ENCODE peak calls at places on chromosomes 13 and 19, in six cellular contexts. One of them, this sample, is unnamed. For H3K36me3 and H3K27me3, the result is how much of the 10 kb centered on the place peaks cover.

GRCh38 chr13:95714142-95714832 is 37.3 kb downstream of the DNAJC3 start:
- DNase-seq in GM06990: no peak
- DNase-seq in keratinocyte: peak
- DNase-seq in heart left ventricle: no peak
- DNase-seq in left ventricle myocardium inferior: no peak
- DNase-seq in tibial nerve: no peak
- DNase-seq in this sample: no peak

GRCh38 chr13:98664924-98665637 is 87.4 kb downstream of the SLC15A1 start:
- DNase-seq in keratinocyte: no peak
- DNase-seq in GM06990: no peak
- DNase-seq in heart left ventricle: no peak
- DNase-seq in tibial nerve: no peak
- DNase-seq in left ventricle myocardium inferior: no peak
- DNase-seq in this sample: no peak

GRCh38 chr19:41356984-41357739 is 3.4 kb upstream of the TGFB1 start:
- DNase-seq in tibial nerve: no peak
- DNase-seq in heart left ventricle: no peak
- DNase-seq in GM06990: no peak
- DNase-seq in left ventricle myocardium inferior: no peak
- DNase-seq in keratinocyte: no peak
- DNase-seq in this sample: no peak

GRCh38 chr13:114017028-114017630 is 43.3 kb upstream of the C13orf46 start:
- DNase-seq in heart left ventricle: peak
- DNase-seq in keratinocyte: no peak
- DNase-seq in GM06990: no peak
- DNase-seq in left ventricle myocardium inferior: no peak
- DNase-seq in tibial nerve: no peak
- DNase-seq in this sample: peak

GRCh38 chr13:76570485-76570884 is 315.7 kb downstream of the KCTD12 start:
- DNase-seq in GM06990: no peak
- DNase-seq in tibial nerve: no peak
- DNase-seq in keratinocyte: no peak
- DNase-seq in heart left ventricle: no peak
- DNase-seq in left ventricle myocardium inferior: no peak
- DNase-seq in this sample: no peak

GRCh38 chr19:44585371-44586141 is 27.8 kb upstream of the IGSF23 start:
- DNase-seq in left ventricle myocardium inferior: no peak
- DNase-seq in GM06990: no peak
- DNase-seq in keratinocyte: no peak
- DNase-seq in tibial nerve: no peak
- DNase-seq in heart left ventricle: no peak
- DNase-seq in this sample: no peak

GRCh38 chr13:99527346-99527745 is 26.1 kb downstream of the TM9SF2 start:
- DNase-seq in left ventricle myocardium inferior: no peak
- DNase-seq in keratinocyte: no peak
- DNase-seq in GM06990: no peak
- DNase-seq in heart left ventricle: no peak
- DNase-seq in tibial nerve: no peak
- DNase-seq in this sample: no peak

GRCh38 chr13:101985321-101985720 is 416.5 kb downstream of the FGF14 start:
- DNase-seq in tibial nerve: no peak
- DNase-seq in keratinocyte: no peak
- DNase-seq in left ventricle myocardium inferior: no peak
- DNase-seq in heart left ventricle: no peak
- DNase-seq in GM06990: no peak
- DNase-seq in this sample: no peak

GRCh38 chr13:110625771-110626321 is 10.5 kb downstream of the NAXD start:
- DNase-seq in tibial nerve: no peak
- DNase-seq in keratinocyte: no peak
- DNase-seq in GM06990: no peak
- DNase-seq in heart left ventricle: no peak
- DNase-seq in left ventricle myocardium inferior: no peak
- DNase-seq in this sample: no peak

GRCh38 chr19:55443045-55443823 is at the start of gene SHISA7:
- DNase-seq in GM06990: no peak
- DNase-seq in keratinocyte: no peak
- DNase-seq in left ventricle myocardium inferior: no peak
- DNase-seq in heart left ventricle: no peak
- DNase-seq in tibial nerve: no peak
- DNase-seq in this sample: no peak

GRCh38 chr13:33767140-33767539 is 50.8 kb upstream of the RFC3 start:
- DNase-seq in GM06990: no peak
- DNase-seq in tibial nerve: no peak
- DNase-seq in left ventricle myocardium inferior: no peak
- DNase-seq in keratinocyte: no peak
- DNase-seq in heart left ventricle: no peak
- DNase-seq in this sample: no peak

GRCh38 chr13:33766724-33767123 is 51.2 kb upstream of the RFC3 start:
- DNase-seq in GM06990: no peak
- DNase-seq in heart left ventricle: no peak
- DNase-seq in left ventricle myocardium inferior: no peak
- DNase-seq in tibial nerve: no peak
- DNase-seq in keratinocyte: no peak
- DNase-seq in this sample: no peak

GRCh38 chr13:33775339-33776108 is 42.4 kb upstream of the RFC3 start:
- DNase-seq in left ventricle myocardium inferior: no peak
- DNase-seq in GM06990: no peak
- DNase-seq in keratinocyte: no peak
- DNase-seq in heart left ventricle: no peak
- DNase-seq in tibial nerve: no peak
- DNase-seq in this sample: no peak

GRCh38 chr13:33776510-33776909 is 41.4 kb upstream of the RFC3 start:
- DNase-seq in left ventricle myocardium inferior: no peak
- DNase-seq in GM06990: no peak
- DNase-seq in keratinocyte: no peak
- DNase-seq in tibial nerve: no peak
- DNase-seq in heart left ventricle: no peak
- DNase-seq in this sample: peak

GRCh38 chr13:33771296-33771695 is 46.7 kb upstream of the RFC3 start:
- DNase-seq in heart left ventricle: no peak
- DNase-seq in keratinocyte: no peak
- DNase-seq in left ventricle myocardium inferior: no peak
- DNase-seq in GM06990: no peak
- DNase-seq in tibial nerve: no peak
- DNase-seq in this sample: no peak
- TF ChIP-seq CTCF in heart left ventricle: no peak
- TF ChIP-seq CTCF in keratinocyte: no peak
- TF ChIP-seq CTCF in left ventricle myocardium inferior: no peak
- TF ChIP-seq CTCF in GM06990: no peak
- TF ChIP-seq CTCF in tibial nerve: no peak
- TF ChIP-seq CTCF in this sample: no peak

DNA sequence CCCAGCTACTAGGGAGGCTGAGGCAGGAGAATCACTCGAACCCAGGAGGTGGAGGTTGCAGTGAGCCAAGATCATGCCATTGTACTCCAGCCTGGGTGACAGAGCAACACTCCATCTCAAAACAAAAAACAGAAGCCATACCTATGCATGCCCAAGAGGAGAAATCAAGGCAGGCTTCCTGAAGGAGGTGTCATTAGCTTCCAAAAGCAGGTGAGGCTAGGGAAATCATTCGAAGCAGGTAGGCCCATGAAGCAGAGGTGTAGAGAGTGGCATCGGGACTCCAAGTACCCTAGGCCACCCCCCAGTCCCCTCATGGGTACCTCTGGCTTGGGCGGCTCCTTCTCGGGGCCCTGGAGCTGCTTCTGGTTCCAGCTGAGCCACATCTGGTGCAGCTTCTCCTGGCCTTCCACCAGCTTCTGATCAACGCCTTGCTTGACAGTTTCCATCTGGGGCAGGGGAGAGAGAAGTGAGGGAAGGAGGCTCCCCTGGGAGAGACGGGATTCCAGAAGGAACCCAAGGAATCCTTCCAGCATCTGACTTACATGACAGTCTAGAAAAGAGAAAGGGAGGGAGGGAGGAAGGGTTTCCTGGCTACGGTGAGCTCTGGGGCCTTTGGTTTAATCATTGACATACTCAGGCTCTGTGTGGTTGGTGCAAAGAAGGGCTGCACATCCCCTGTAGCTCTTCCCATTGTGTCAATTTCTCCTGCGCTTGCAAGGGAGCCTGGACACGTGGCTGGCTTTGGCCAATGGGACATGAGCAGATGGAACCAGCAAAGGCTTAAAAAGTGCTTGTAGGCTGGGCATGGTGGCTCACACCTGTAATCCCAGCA is 13.1 kb upstream of the TICAM1 start:
- DNase-seq in heart left ventricle: peak
- DNase-seq in GM06990: no peak
- DNase-seq in keratinocyte: no peak
- DNase-seq in left ventricle myocardium inferior: peak
- DNase-seq in tibial nerve: no peak
- DNase-seq in this sample: no peak
- H3K36me3 ChIP-seq in heart left ventricle: under half
- H3K36me3 ChIP-seq in GM06990: under half
- H3K36me3 ChIP-seq in keratinocyte: under half
- H3K36me3 ChIP-seq in left ventricle myocardium inferior: half or more
- H3K36me3 ChIP-seq in tibial nerve: under half
- H3K36me3 ChIP-seq in this sample: under half

GRCh38 chr13:26991508-26992181 is 180.0 kb downstream of the USP12 start:
- DNase-seq in tibial nerve: no peak
- DNase-seq in keratinocyte: no peak
- DNase-seq in GM06990: no peak
- DNase-seq in heart left ventricle: no peak
- DNase-seq in left ventricle myocardium inferior: no peak
- DNase-seq in this sample: no peak

GRCh38 chr13:26992951-26993490 is 178.6 kb downstream of the USP12 start:
- DNase-seq in tibial nerve: no peak
- DNase-seq in GM06990: no peak
- DNase-seq in left ventricle myocardium inferior: no peak
- DNase-seq in heart left ventricle: no peak
- DNase-seq in keratinocyte: no peak
- DNase-seq in this sample: no peak

GRCh38 chr13:26995159-26995558 is 176.5 kb downstream of the USP12 start:
- DNase-seq in left ventricle myocardium inferior: no peak
- DNase-seq in tibial nerve: no peak
- DNase-seq in GM06990: no peak
- DNase-seq in heart left ventricle: no peak
- DNase-seq in keratinocyte: no peak
- DNase-seq in this sample: no peak

GRCh38 chr13:26996965-26997752 is 174.5 kb downstream of the USP12 start:
- DNase-seq in heart left ventricle: no peak
- DNase-seq in GM06990: peak
- DNase-seq in left ventricle myocardium inferior: no peak
- DNase-seq in tibial nerve: no peak
- DNase-seq in keratinocyte: no peak
- DNase-seq in this sample: no peak

DNA sequence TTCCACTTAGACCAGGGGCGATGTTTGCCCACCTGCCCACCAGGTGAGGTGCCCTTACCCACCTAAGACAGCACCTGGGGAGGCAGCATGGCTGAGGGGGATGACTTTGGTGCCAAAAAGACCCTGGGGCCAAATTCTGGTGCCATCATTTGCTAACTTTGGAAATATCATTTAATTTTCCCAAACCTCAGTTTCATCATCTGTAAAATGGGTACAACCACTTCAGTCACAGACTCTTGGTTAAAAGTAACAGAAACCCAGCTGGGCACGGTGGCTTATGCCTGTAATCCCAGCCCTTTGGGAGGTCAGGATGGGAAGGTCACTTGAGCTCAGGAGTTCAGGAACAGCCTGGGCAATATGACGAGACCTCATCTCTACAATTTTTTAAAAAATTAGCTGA is 177.8 kb downstream of the USP12 start:
- DNase-seq in keratinocyte: no peak
- DNase-seq in left ventricle myocardium inferior: no peak
- DNase-seq in tibial nerve: no peak
- DNase-seq in GM06990: no peak
- DNase-seq in heart left ventricle: no peak
- DNase-seq in this sample: no peak
- H3K27me3 ChIP-seq in keratinocyte: under half
- H3K27me3 ChIP-seq in left ventricle myocardium inferior: under half
- H3K27me3 ChIP-seq in tibial nerve: under half
- H3K27me3 ChIP-seq in GM06990: under half
- H3K27me3 ChIP-seq in heart left ventricle: under half
- H3K27me3 ChIP-seq in this sample: under half

DNA sequence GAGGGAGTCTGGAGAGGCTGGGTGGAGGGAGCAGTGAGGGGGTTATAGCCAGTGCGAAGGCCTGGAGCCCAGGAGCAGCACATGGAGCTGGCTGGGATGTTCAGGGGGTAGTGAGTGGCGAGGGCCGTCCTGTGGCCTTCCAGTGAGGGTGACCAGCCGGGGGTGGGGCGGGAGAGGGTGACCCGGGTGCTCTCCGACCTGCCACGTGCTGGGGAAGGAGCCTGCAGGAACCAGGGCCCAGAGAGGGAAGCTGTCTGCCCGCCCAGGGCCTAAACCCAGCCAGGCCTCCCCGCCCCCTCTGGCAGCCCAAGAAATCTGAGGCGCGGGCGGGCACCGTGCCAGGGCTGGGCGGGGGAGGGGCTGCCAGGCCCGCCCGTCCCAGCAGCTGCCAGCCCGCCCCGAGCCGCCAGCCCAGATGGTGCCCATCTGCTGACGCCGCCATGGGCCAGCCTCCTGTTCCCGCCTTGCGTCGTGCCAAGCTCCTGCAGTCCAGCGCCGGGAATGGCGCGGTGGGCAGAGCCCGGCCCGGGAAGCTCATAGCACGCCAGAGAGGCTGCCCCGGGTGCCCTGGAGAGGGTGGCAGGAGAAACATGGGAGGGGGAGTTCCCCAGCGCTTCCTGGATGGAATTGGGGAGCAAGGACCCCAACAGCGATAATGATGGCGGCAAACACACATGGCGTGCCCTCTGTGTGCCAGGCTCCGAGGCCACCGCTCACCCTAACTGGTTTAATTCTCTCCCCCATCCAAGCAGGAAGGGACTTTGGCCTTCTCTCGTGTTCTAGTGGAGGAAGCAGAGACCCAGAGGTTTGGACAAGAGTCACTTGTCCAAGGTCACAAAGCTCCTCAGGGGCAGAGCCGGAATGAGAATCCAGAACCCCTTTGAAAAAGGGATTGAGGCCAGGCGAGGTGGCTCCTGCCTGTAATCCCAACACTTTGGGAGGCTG is 21.5 kb downstream of the NFIC start:
- DNase-seq in tibial nerve: peak
- DNase-seq in left ventricle myocardium inferior: peak
- DNase-seq in GM06990: no peak
- DNase-seq in keratinocyte: no peak
- DNase-seq in heart left ventricle: peak
- DNase-seq in this sample: peak
- TF ChIP-seq CTCF in tibial nerve: peak
- TF ChIP-seq CTCF in left ventricle myocardium inferior: peak
- TF ChIP-seq CTCF in GM06990: no peak
- TF ChIP-seq CTCF in keratinocyte: no peak
- TF ChIP-seq CTCF in heart left ventricle: no peak
- TF ChIP-seq CTCF in this sample: no peak

GRCh38 chr13:46015374-46015773 is 37.2 kb downstream of the ZC3H13 start:
- DNase-seq in heart left ventricle: no peak
- DNase-seq in left ventricle myocardium inferior: no peak
- DNase-seq in GM06990: no peak
- DNase-seq in tibial nerve: no peak
- DNase-seq in keratinocyte: no peak
- DNase-seq in this sample: no peak
- H3K36me3 ChIP-seq in heart left ventricle: under half
- H3K36me3 ChIP-seq in left ventricle myocardium inferior: half or more
- H3K36me3 ChIP-seq in GM06990: under half
- H3K36me3 ChIP-seq in tibial nerve: under half
- H3K36me3 ChIP-seq in keratinocyte: under half
- H3K36me3 ChIP-seq in this sample: under half

GRCh38 chr19:4516199-4516938 is 1.9 kb downstream of the PLIN4 start:
- DNase-seq in left ventricle myocardium inferior: no peak
- DNase-seq in keratinocyte: no peak
- DNase-seq in heart left ventricle: peak
- DNase-seq in GM06990: no peak
- DNase-seq in tibial nerve: no peak
- DNase-seq in this sample: no peak
- H3K27me3 ChIP-seq in left ventricle myocardium inferior: under half
- H3K27me3 ChIP-seq in keratinocyte: under half
- H3K27me3 ChIP-seq in heart left ventricle: under half
- H3K27me3 ChIP-seq in GM06990: under half
- H3K27me3 ChIP-seq in tibial nerve: under half
- H3K27me3 ChIP-seq in this sample: under half